ENCODE peak calls at places on chromosomes 11 and 22, in four cellular contexts. One of them, this sample, is unnamed.

GRCh38 chr11:109946322-109946846 is 146.8 kb upstream of the ZC3H12C start:
- DNase-seq in psoas muscle: peak; percentile 90
- DNase-seq in left ventricle myocardium inferior: peak; percentile 80
- DNase-seq in brain microvascular endothelial cell: peak; percentile 97
- DNase-seq in this sample: peak; percentile 81

GRCh38 chr22:27634043-27634442 is 167.5 kb downstream of the MN1 start:
- DNase-seq in psoas muscle: no peak
- DNase-seq in left ventricle myocardium inferior: no peak
- DNase-seq in brain microvascular endothelial cell: no peak
- DNase-seq in this sample: no peak

GRCh38 chr11:27514558-27514957 is 8.0 kb upstream of the LIN7C start:
- DNase-seq in psoas muscle: no peak
- DNase-seq in brain microvascular endothelial cell: no peak
- DNase-seq in left ventricle myocardium inferior: no peak
- DNase-seq in this sample: peak; percentile 41

GRCh38 chr11:71446942-71447688 is 1.1 kb downstream of the DHCR7 start:
- DNase-seq in brain microvascular endothelial cell: peak; percentile 61
- DNase-seq in left ventricle myocardium inferior: no peak
- DNase-seq in psoas muscle: no peak
- DNase-seq in this sample: no peak

GRCh38 chr11:46597609-46598219 is 3.9 kb upstream of the AMBRA1 start:
- DNase-seq in left ventricle myocardium inferior: no peak
- DNase-seq in psoas muscle: no peak
- DNase-seq in brain microvascular endothelial cell: peak; percentile 72
- DNase-seq in this sample: no peak

GRCh38 chr22:42399315-42400271 is 32.6 kb downstream of the NFAM1 start:
- DNase-seq in psoas muscle: no peak
- DNase-seq in brain microvascular endothelial cell: no peak
- DNase-seq in left ventricle myocardium inferior: peak; percentile 27
- DNase-seq in this sample: peak; percentile 9

GRCh38 chr22:36435516-36436415 is 45.7 kb downstream of the TXN2 start:
- DNase-seq in left ventricle myocardium inferior: no peak
- DNase-seq in brain microvascular endothelial cell: no peak
- DNase-seq in psoas muscle: no peak
- DNase-seq in this sample: no peak

GRCh38 chr11:46554205-46555162 is 39.3 kb downstream of the AMBRA1 start:
- DNase-seq in left ventricle myocardium inferior: no peak
- DNase-seq in brain microvascular endothelial cell: peak; percentile 55
- DNase-seq in psoas muscle: no peak
- DNase-seq in this sample: no peak

GRCh38 chr11:65069217-65069616 is 10.9 kb upstream of the NAALADL1 start:
- DNase-seq in psoas muscle: no peak
- DNase-seq in left ventricle myocardium inferior: no peak
- DNase-seq in brain microvascular endothelial cell: no peak
- DNase-seq in this sample: no peak

GRCh38 chr11:8250446-8250845 is 13.2 kb downstream of the LMO1 start:
- DNase-seq in left ventricle myocardium inferior: no peak
- DNase-seq in brain microvascular endothelial cell: no peak
- DNase-seq in psoas muscle: peak; percentile 62
- DNase-seq in this sample: no peak

GRCh38 chr11:89177691-89178231 is at the start of gene TYR:
- DNase-seq in psoas muscle: peak; percentile 21
- DNase-seq in left ventricle myocardium inferior: no peak
- DNase-seq in brain microvascular endothelial cell: no peak
- DNase-seq in this sample: no peak

GRCh38 chr22:24482586-24482985 is 12.5 kb upstream of the UPB1 start:
- DNase-seq in left ventricle myocardium inferior: no peak
- DNase-seq in brain microvascular endothelial cell: no peak
- DNase-seq in psoas muscle: no peak
- DNase-seq in this sample: no peak

GRCh38 chr11:65436412-65437032 is 13.9 kb downstream of the NEAT1 start:
- DNase-seq in psoas muscle: peak; percentile 50
- DNase-seq in brain microvascular endothelial cell: peak; percentile 21
- DNase-seq in left ventricle myocardium inferior: no peak
- DNase-seq in this sample: no peak

GRCh38 chr22:35315141-35315854 is 15.6 kb downstream of the TOM1 start:
- DNase-seq in brain microvascular endothelial cell: no peak
- DNase-seq in psoas muscle: peak; percentile 80
- DNase-seq in left ventricle myocardium inferior: peak; percentile 52
- DNase-seq in this sample: peak; percentile 32

GRCh38 chr11:64649304-64649703 is 58.3 kb downstream of the SLC22A12 start:
- DNase-seq in psoas muscle: no peak
- DNase-seq in left ventricle myocardium inferior: no peak
- DNase-seq in brain microvascular endothelial cell: no peak
- DNase-seq in this sample: no peak

GRCh38 chr11:38476808-38477565 is 1879.0 kb upstream of the RAG2 start:
- DNase-seq in brain microvascular endothelial cell: peak; percentile 0
- DNase-seq in psoas muscle: no peak
- DNase-seq in left ventricle myocardium inferior: no peak
- DNase-seq in this sample: no peak

GRCh38 chr11:73249304-73249703 is 22.8 kb upstream of the P2RY6 start:
- DNase-seq in left ventricle myocardium inferior: no peak
- DNase-seq in brain microvascular endothelial cell: no peak
- DNase-seq in psoas muscle: peak; percentile 33
- DNase-seq in this sample: no peak

GRCh38 chr22:20033045-20033706 is 12.3 kb downstream of the TANGO2 start:
- DNase-seq in psoas muscle: peak; percentile 81
- DNase-seq in brain microvascular endothelial cell: no peak
- DNase-seq in left ventricle myocardium inferior: peak; percentile 73
- DNase-seq in this sample: peak; percentile 70

GRCh38 chr11:46364791-46365190 is 16.7 kb upstream of the MDK start:
- DNase-seq in left ventricle myocardium inferior: no peak
- DNase-seq in psoas muscle: no peak
- DNase-seq in brain microvascular endothelial cell: no peak
- DNase-seq in this sample: no peak

GRCh38 chr22:37485006-37485713 is 1.0 kb downstream of the MFNG start:
- DNase-seq in left ventricle myocardium inferior: no peak
- DNase-seq in psoas muscle: peak; percentile 70
- DNase-seq in brain microvascular endothelial cell: no peak
- DNase-seq in this sample: no peak

GRCh38 chr11:92796744-92797143 is 172.7 kb upstream of the MTNR1B start:
- DNase-seq in left ventricle myocardium inferior: no peak
- DNase-seq in brain microvascular endothelial cell: no peak
- DNase-seq in psoas muscle: no peak
- DNase-seq in this sample: no peak

GRCh38 chr22:26674211-26675190 is 17.1 kb downstream of the MIAT start:
- DNase-seq in psoas muscle: no peak
- DNase-seq in brain microvascular endothelial cell: no peak
- DNase-seq in left ventricle myocardium inferior: no peak
- DNase-seq in this sample: no peak

GRCh38 chr11:74154621-74155281 is 16.1 kb downstream of the C2CD3 start:
- DNase-seq in psoas muscle: no peak
- DNase-seq in brain microvascular endothelial cell: no peak
- DNase-seq in left ventricle myocardium inferior: no peak
- DNase-seq in this sample: no peak

GRCh38 chr22:49462795-49463194 is 364.9 kb downstream of the BRD1 start:
- DNase-seq in brain microvascular endothelial cell: no peak
- DNase-seq in psoas muscle: no peak
- DNase-seq in left ventricle myocardium inferior: no peak
- DNase-seq in this sample: no peak

GRCh38 chr11:75383246-75383645 is 16.1 kb upstream of the RPS3 start:
- DNase-seq in brain microvascular endothelial cell: no peak
- DNase-seq in psoas muscle: no peak
- DNase-seq in left ventricle myocardium inferior: no peak
- DNase-seq in this sample: no peak

GRCh38 chr11:124608146-124608545 is 3.1 kb upstream of the PANX3 start:
- DNase-seq in psoas muscle: no peak
- DNase-seq in left ventricle myocardium inferior: no peak
- DNase-seq in brain microvascular endothelial cell: no peak
- DNase-seq in this sample: no peak

GRCh38 chr11:114556135-114556534 is 3.5 kb downstream of the NXPE1 start:
- DNase-seq in left ventricle myocardium inferior: no peak
- DNase-seq in brain microvascular endothelial cell: no peak
- DNase-seq in psoas muscle: no peak
- DNase-seq in this sample: no peak

GRCh38 chr11:69427337-69427736 is 54.1 kb upstream of the LINC01488 start:
- DNase-seq in brain microvascular endothelial cell: no peak
- DNase-seq in left ventricle myocardium inferior: no peak
- DNase-seq in psoas muscle: no peak
- DNase-seq in this sample: no peak

GRCh38 chr22:32823024-32823730 is 21.7 kb downstream of the TIMP3 start:
- DNase-seq in left ventricle myocardium inferior: no peak
- DNase-seq in psoas muscle: no peak
- DNase-seq in brain microvascular endothelial cell: no peak
- DNase-seq in this sample: no peak

GRCh38 chr11:34223021-34223813 is 117.8 kb downstream of the NAT10 start:
- DNase-seq in left ventricle myocardium inferior: peak; percentile 61
- DNase-seq in brain microvascular endothelial cell: peak; percentile 50
- DNase-seq in psoas muscle: peak; percentile 84
- DNase-seq in this sample: no peak

GRCh38 chr11:120063686-120064340 is 74.1 kb downstream of the TRIM29 start:
- DNase-seq in left ventricle myocardium inferior: no peak
- DNase-seq in brain microvascular endothelial cell: no peak
- DNase-seq in psoas muscle: no peak
- DNase-seq in this sample: peak; percentile 42

GRCh38 chr11:129828301-129828836 is 12.7 kb downstream of the TMEM45B start:
- DNase-seq in psoas muscle: no peak
- DNase-seq in left ventricle myocardium inferior: no peak
- DNase-seq in brain microvascular endothelial cell: no peak
- DNase-seq in this sample: no peak

DNA sequence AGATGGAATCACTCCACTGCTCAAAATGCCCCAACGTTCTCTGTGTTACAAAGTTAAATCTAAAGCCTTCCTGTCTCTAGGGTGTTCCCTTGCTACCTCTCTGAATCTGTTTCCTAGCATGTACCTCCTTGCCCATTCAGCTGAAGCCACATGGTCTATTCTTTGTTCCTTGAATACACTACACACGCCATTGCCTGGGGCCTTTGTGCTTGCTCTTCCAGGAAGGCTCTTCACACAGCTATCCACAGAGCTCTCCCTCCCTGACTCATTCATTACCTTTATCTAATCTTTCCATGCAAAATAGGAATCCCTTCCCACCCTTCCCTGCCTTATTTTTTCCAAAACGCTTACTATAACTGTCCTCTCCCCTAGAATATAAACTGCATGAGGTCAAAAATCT is 65.0 kb downstream of the UBASH3B start:
- DNase-seq in left ventricle myocardium inferior: no peak
- DNase-seq in brain microvascular endothelial cell: no peak
- DNase-seq in psoas muscle: no peak
- DNase-seq in this sample: no peak
- H3K27ac ChIP-seq in left ventricle myocardium inferior: no peak overlapping the region
- H3K27ac ChIP-seq in brain microvascular endothelial cell: peak overlapping the region; percentile 92
- H3K27ac ChIP-seq in psoas muscle: no peak overlapping the region
- H3K27ac ChIP-seq in this sample: no peak overlapping the region

GRCh38 chr11:6300325-6300724 is 20.0 kb downstream of the CAVIN3 start:
- DNase-seq in psoas muscle: no peak
- DNase-seq in brain microvascular endothelial cell: no peak
- DNase-seq in left ventricle myocardium inferior: no peak
- DNase-seq in this sample: no peak

GRCh38 chr11:6303657-6304056 is 16.6 kb downstream of the CAVIN3 start:
- DNase-seq in left ventricle myocardium inferior: no peak
- DNase-seq in psoas muscle: no peak
- DNase-seq in brain microvascular endothelial cell: no peak
- DNase-seq in this sample: no peak

GRCh38 chr11:6301096-6301495 is 19.2 kb downstream of the CAVIN3 start:
- DNase-seq in left ventricle myocardium inferior: no peak
- DNase-seq in brain microvascular endothelial cell: no peak
- DNase-seq in psoas muscle: no peak
- DNase-seq in this sample: no peak

GRCh38 chr11:6297831-6298230 is 22.5 kb downstream of the CAVIN3 start:
- DNase-seq in left ventricle myocardium inferior: no peak
- DNase-seq in brain microvascular endothelial cell: no peak
- DNase-seq in psoas muscle: no peak
- DNase-seq in this sample: no peak

DNA sequence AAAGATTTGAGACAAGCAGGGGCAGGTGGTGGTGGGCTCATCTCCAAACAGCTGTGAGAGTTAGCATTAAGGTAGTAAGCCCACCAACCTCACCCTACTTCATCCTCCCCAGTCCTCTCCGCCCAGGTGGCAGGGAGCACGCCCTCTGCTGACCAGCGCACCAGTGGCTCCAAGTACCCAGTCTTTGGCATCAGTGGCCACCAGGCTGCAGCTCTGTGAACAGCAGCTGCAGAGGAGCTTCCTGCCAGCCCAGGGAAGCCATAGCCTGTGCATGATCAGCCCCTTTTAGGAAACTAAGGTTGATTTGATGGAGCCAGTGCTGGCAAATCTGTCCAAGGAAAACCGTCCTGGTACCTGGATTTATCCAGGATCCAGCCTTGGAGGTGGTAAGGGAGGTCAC is 21.7 kb downstream of the CAVIN3 start:
- DNase-seq in left ventricle myocardium inferior: peak; percentile 44
- DNase-seq in brain microvascular endothelial cell: no peak
- DNase-seq in psoas muscle: peak; percentile 64
- DNase-seq in this sample: no peak
- TF ChIP-seq CTCF in left ventricle myocardium inferior: peak; percentile 80
- TF ChIP-seq CTCF in brain microvascular endothelial cell: peak; percentile 82
- TF ChIP-seq CTCF in psoas muscle: peak; percentile 57
- TF ChIP-seq CTCF in this sample: no peak

GRCh38 chr22:39266398-39267030 is 21.7 kb upstream of the PDGFB start:
- DNase-seq in brain microvascular endothelial cell: peak; percentile 22
- DNase-seq in left ventricle myocardium inferior: no peak
- DNase-seq in psoas muscle: no peak
- DNase-seq in this sample: no peak
- H3K4me3 ChIP-seq in brain microvascular endothelial cell: no peak overlapping the region
- H3K4me3 ChIP-seq in left ventricle myocardium inferior: no peak overlapping the region
- H3K4me3 ChIP-seq in psoas muscle: no peak overlapping the region
- H3K4me3 ChIP-seq in this sample: no peak overlapping the region

GRCh38 chr11:62400281-62400680 is 18.6 kb upstream of the SCGB1A1 start:
- DNase-seq in left ventricle myocardium inferior: no peak
- DNase-seq in psoas muscle: no peak
- DNase-seq in brain microvascular endothelial cell: no peak
- DNase-seq in this sample: no peak

GRCh38 chr11:62400760-62401159 is 18.1 kb upstream of the SCGB1A1 start:
- DNase-seq in left ventricle myocardium inferior: peak; percentile 85
- DNase-seq in brain microvascular endothelial cell: peak; percentile 29
- DNase-seq in psoas muscle: peak; percentile 89
- DNase-seq in this sample: peak; percentile 52

GRCh38 chr11:62399868-62400245 is 19.0 kb upstream of the SCGB1A1 start:
- DNase-seq in left ventricle myocardium inferior: peak; percentile 33
- DNase-seq in brain microvascular endothelial cell: no peak
- DNase-seq in psoas muscle: no peak
- DNase-seq in this sample: no peak

GRCh38 chr11:62398011-62398994 is 20.5 kb upstream of the SCGB1A1 start:
- DNase-seq in psoas muscle: peak; percentile 75
- DNase-seq in left ventricle myocardium inferior: peak; percentile 61
- DNase-seq in brain microvascular endothelial cell: peak; percentile 17
- DNase-seq in this sample: no peak

DNA sequence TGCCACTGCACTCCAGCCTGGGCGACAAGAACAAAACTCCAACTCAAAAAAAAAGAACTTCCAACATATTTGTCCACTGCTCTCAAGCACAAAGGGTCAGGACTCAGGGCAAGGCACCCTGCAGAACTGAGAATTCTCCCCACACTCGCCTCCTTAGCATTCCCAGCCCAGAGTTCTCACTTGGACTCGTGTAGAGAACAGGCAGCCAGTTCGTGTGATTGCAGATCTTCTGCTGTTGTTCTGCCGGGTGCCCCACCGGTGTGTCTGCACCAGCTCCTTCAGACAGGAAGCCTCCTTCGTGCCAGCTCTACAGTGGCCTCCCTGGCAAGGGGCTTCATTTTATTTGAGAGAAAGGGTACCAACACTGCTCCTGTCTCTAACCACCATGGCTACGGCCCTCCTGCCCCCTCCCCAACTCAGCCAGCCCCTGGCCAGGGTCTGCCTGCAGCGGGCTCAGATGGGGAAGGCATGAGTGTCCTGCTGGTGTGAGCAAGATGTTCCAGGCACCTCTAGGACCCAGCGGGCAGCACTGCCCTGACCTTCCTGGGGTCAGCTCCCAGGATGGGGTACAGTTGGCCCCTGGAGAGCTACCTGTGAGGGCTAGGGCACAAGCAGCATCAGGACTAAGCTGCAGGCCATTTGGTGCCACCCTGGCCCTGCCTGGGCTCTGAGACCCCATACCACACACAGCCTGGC is 19.5 kb upstream of the SCGB1A1 start:
- DNase-seq in brain microvascular endothelial cell: no peak
- DNase-seq in psoas muscle: no peak
- DNase-seq in left ventricle myocardium inferior: no peak
- DNase-seq in this sample: no peak
- H3K27ac ChIP-seq in brain microvascular endothelial cell: no peak overlapping the region
- H3K27ac ChIP-seq in psoas muscle: peak overlapping the region; percentile 23
- H3K27ac ChIP-seq in left ventricle myocardium inferior: peak overlapping the region; percentile 74
- H3K27ac ChIP-seq in this sample: peak overlapping the region; percentile 84